ENCODE peak calls at places on chromosomes 6 and 20, in four cellular contexts. One of them, this sample, is unnamed.

GRCh38 chr6:51720327-51720726 is 367.1 kb downstream of the PKHD1 start:
- DNase-seq in heart left ventricle: no peak
- DNase-seq in CD8-positive, alpha-beta T cell: no peak
- DNase-seq in neural progenitor cell: no peak
- DNase-seq in this sample: no peak

GRCh38 chr6:155126727-155127439 is 131.8 kb downstream of the TIAM2 start:
- DNase-seq in CD8-positive, alpha-beta T cell: no peak
- DNase-seq in neural progenitor cell: no peak
- DNase-seq in heart left ventricle: no peak
- DNase-seq in this sample: no peak

GRCh38 chr20:43977252-43977651 is 62.6 kb downstream of the TOX2 start:
- DNase-seq in neural progenitor cell: no peak
- DNase-seq in heart left ventricle: no peak
- DNase-seq in CD8-positive, alpha-beta T cell: no peak
- DNase-seq in this sample: no peak

GRCh38 chr20:53622247-53623114 is 28.8 kb upstream of the ZNF217 start:
- DNase-seq in heart left ventricle: no peak
- DNase-seq in CD8-positive, alpha-beta T cell: no peak
- DNase-seq in neural progenitor cell: no peak
- DNase-seq in this sample: no peak

GRCh38 chr6:17013701-17014100 is 88.1 kb upstream of the STMND1 start:
- DNase-seq in neural progenitor cell: no peak
- DNase-seq in CD8-positive, alpha-beta T cell: no peak
- DNase-seq in heart left ventricle: no peak
- DNase-seq in this sample: no peak

GRCh38 chr6:142444800-142445405 is 143.1 kb downstream of the ADGRG6 start:
- DNase-seq in neural progenitor cell: no peak
- DNase-seq in CD8-positive, alpha-beta T cell: no peak
- DNase-seq in heart left ventricle: no peak
- DNase-seq in this sample: no peak

GRCh38 chr6:149318581-149319286 is 1.2 kb downstream of the TAB2 start:
- DNase-seq in neural progenitor cell: peak; percentile 38
- DNase-seq in CD8-positive, alpha-beta T cell: peak; percentile 52
- DNase-seq in heart left ventricle: no peak
- DNase-seq in this sample: no peak

GRCh38 chr20:49633643-49634042 is 65.7 kb upstream of the PTGIS start:
- DNase-seq in heart left ventricle: no peak
- DNase-seq in CD8-positive, alpha-beta T cell: no peak
- DNase-seq in neural progenitor cell: peak; percentile 52
- DNase-seq in this sample: no peak

GRCh38 chr6:11493979-11494378 is 43.6 kb upstream of the TMEM170B start:
- DNase-seq in heart left ventricle: no peak
- DNase-seq in CD8-positive, alpha-beta T cell: no peak
- DNase-seq in neural progenitor cell: no peak
- DNase-seq in this sample: no peak

GRCh38 chr6:162078667-162079066 is 648.9 kb downstream of the PRKN start:
- DNase-seq in CD8-positive, alpha-beta T cell: no peak
- DNase-seq in heart left ventricle: no peak
- DNase-seq in neural progenitor cell: no peak
- DNase-seq in this sample: no peak

GRCh38 chr6:167825059-167825758 is 1.5 kb upstream of the AFDN start:
- DNase-seq in heart left ventricle: no peak
- DNase-seq in CD8-positive, alpha-beta T cell: no peak
- DNase-seq in neural progenitor cell: peak; percentile 42
- DNase-seq in this sample: no peak

GRCh38 chr6:164151161-164151728 is 736.7 kb downstream of the QKI start:
- DNase-seq in CD8-positive, alpha-beta T cell: no peak
- DNase-seq in neural progenitor cell: peak; percentile 81
- DNase-seq in heart left ventricle: peak; percentile 71
- DNase-seq in this sample: no peak

GRCh38 chr20:24981750-24982149 is 10.8 kb downstream of the APMAP start:
- DNase-seq in neural progenitor cell: no peak
- DNase-seq in heart left ventricle: peak; percentile 70
- DNase-seq in CD8-positive, alpha-beta T cell: no peak
- DNase-seq in this sample: no peak

GRCh38 chr6:85581572-85581971 is 12.1 kb downstream of the SNX14 start:
- DNase-seq in CD8-positive, alpha-beta T cell: no peak
- DNase-seq in heart left ventricle: no peak
- DNase-seq in neural progenitor cell: no peak
- DNase-seq in this sample: no peak

GRCh38 chr6:170224694-170225660 is 65.9 kb downstream of the DLL1 start:
- DNase-seq in CD8-positive, alpha-beta T cell: no peak
- DNase-seq in heart left ventricle: peak; percentile 14
- DNase-seq in neural progenitor cell: peak; percentile 45
- DNase-seq in this sample: no peak

GRCh38 chr20:8898823-8899222 is 170.1 kb upstream of the PLCB4 start:
- DNase-seq in heart left ventricle: no peak
- DNase-seq in CD8-positive, alpha-beta T cell: no peak
- DNase-seq in neural progenitor cell: no peak
- DNase-seq in this sample: no peak

GRCh38 chr6:158706369-158706982 is 56.6 kb downstream of the SYTL3 start:
- DNase-seq in CD8-positive, alpha-beta T cell: no peak
- DNase-seq in neural progenitor cell: peak; percentile 46
- DNase-seq in heart left ventricle: peak; percentile 70
- DNase-seq in this sample: peak; percentile 52

GRCh38 chr6:127191716-127192115 is 73.2 kb downstream of the RSPO3 start:
- DNase-seq in heart left ventricle: peak; percentile 28
- DNase-seq in CD8-positive, alpha-beta T cell: no peak
- DNase-seq in neural progenitor cell: no peak
- DNase-seq in this sample: no peak

GRCh38 chr6:52868240-52868639 is 27.6 kb upstream of the GSTA5 start:
- DNase-seq in neural progenitor cell: no peak
- DNase-seq in CD8-positive, alpha-beta T cell: no peak
- DNase-seq in heart left ventricle: no peak
- DNase-seq in this sample: no peak

GRCh38 chr20:35302421-35303335 is 10.5 kb upstream of the FAM83C start:
- DNase-seq in CD8-positive, alpha-beta T cell: no peak
- DNase-seq in neural progenitor cell: no peak
- DNase-seq in heart left ventricle: no peak
- DNase-seq in this sample: no peak

GRCh38 chr20:59805786-59806577 is 127.5 kb downstream of the SYCP2 start:
- DNase-seq in CD8-positive, alpha-beta T cell: no peak
- DNase-seq in heart left ventricle: no peak
- DNase-seq in neural progenitor cell: no peak
- DNase-seq in this sample: peak; percentile 9

GRCh38 chr6:114997813-114998292 is 655.0 kb upstream of the HS3ST5 start:
- DNase-seq in CD8-positive, alpha-beta T cell: no peak
- DNase-seq in heart left ventricle: no peak
- DNase-seq in neural progenitor cell: no peak
- DNase-seq in this sample: no peak

GRCh38 chr6:75735491-75736186 is 13.4 kb upstream of the MYO6 start:
- DNase-seq in CD8-positive, alpha-beta T cell: no peak
- DNase-seq in heart left ventricle: no peak
- DNase-seq in neural progenitor cell: no peak
- DNase-seq in this sample: no peak

GRCh38 chr20:35562541-35563110 is 20.7 kb downstream of the ERGIC3 start:
- DNase-seq in neural progenitor cell: no peak
- DNase-seq in heart left ventricle: no peak
- DNase-seq in CD8-positive, alpha-beta T cell: no peak
- DNase-seq in this sample: no peak

GRCh38 chr6:116929825-116930224 is 52.8 kb downstream of the RFX6 start:
- DNase-seq in neural progenitor cell: no peak
- DNase-seq in CD8-positive, alpha-beta T cell: no peak
- DNase-seq in heart left ventricle: no peak
- DNase-seq in this sample: no peak

GRCh38 chr6:21305827-21306469 is 287.6 kb upstream of the SOX4 start:
- DNase-seq in heart left ventricle: no peak
- DNase-seq in CD8-positive, alpha-beta T cell: no peak
- DNase-seq in neural progenitor cell: no peak
- DNase-seq in this sample: no peak

GRCh38 chr6:111468329-111469012 is 14.5 kb downstream of the REV3L start:
- DNase-seq in CD8-positive, alpha-beta T cell: no peak
- DNase-seq in heart left ventricle: no peak
- DNase-seq in neural progenitor cell: no peak
- DNase-seq in this sample: no peak

GRCh38 chr20:42610070-42610469 is 579.6 kb downstream of the PTPRT start:
- DNase-seq in heart left ventricle: no peak
- DNase-seq in neural progenitor cell: no peak
- DNase-seq in CD8-positive, alpha-beta T cell: no peak
- DNase-seq in this sample: no peak
- TF ChIP-seq CTCF in heart left ventricle: no peak
- TF ChIP-seq CTCF in neural progenitor cell: no peak
- TF ChIP-seq CTCF in CD8-positive, alpha-beta T cell: no peak
- TF ChIP-seq CTCF in this sample: no peak

DNA sequence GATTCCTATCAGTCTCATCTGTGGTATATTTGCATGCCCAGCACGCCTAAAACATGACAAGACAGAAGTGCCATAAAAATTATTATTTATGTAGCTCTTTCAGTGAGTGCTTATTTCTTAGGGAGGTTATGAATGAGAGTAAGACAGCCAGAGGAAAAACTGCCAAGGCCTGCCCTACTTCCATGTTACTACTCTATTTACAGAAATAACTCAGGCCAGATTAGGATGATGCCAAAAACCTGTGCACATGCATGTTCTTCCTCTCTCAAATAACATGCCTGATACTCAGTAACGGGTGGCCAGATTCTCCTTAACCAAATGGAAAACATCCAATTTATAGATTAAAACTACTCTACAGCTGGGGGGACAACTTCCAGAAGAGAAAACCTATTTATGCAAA is 45.7 kb downstream of the ILRUN start:
- DNase-seq in heart left ventricle: no peak
- DNase-seq in neural progenitor cell: no peak
- DNase-seq in CD8-positive, alpha-beta T cell: no peak
- DNase-seq in this sample: no peak
- H3K4me1 ChIP-seq in heart left ventricle: peaks cover 26% of the 10 kb centered on the region
- H3K4me1 ChIP-seq in neural progenitor cell: no peaks in the 10 kb centered on the region
- H3K4me1 ChIP-seq in CD8-positive, alpha-beta T cell: peaks cover 6% of the 10 kb centered on the region
- H3K4me1 ChIP-seq in this sample: peaks cover 1% of the 10 kb centered on the region

GRCh38 chr6:7156666-7157278 is 49.0 kb downstream of the RREB1 start:
- DNase-seq in CD8-positive, alpha-beta T cell: no peak
- DNase-seq in neural progenitor cell: no peak
- DNase-seq in heart left ventricle: no peak
- DNase-seq in this sample: peak; percentile 70

GRCh38 chr6:7161253-7161623 is 53.5 kb downstream of the RREB1 start:
- DNase-seq in heart left ventricle: no peak
- DNase-seq in neural progenitor cell: no peak
- DNase-seq in CD8-positive, alpha-beta T cell: no peak
- DNase-seq in this sample: no peak

GRCh38 chr6:7159790-7160525 is 52.2 kb downstream of the RREB1 start:
- DNase-seq in neural progenitor cell: no peak
- DNase-seq in CD8-positive, alpha-beta T cell: no peak
- DNase-seq in heart left ventricle: no peak
- DNase-seq in this sample: no peak

GRCh38 chr6:7155871-7156579 is 48.3 kb downstream of the RREB1 start:
- DNase-seq in neural progenitor cell: no peak
- DNase-seq in CD8-positive, alpha-beta T cell: no peak
- DNase-seq in heart left ventricle: no peak
- DNase-seq in this sample: no peak

DNA sequence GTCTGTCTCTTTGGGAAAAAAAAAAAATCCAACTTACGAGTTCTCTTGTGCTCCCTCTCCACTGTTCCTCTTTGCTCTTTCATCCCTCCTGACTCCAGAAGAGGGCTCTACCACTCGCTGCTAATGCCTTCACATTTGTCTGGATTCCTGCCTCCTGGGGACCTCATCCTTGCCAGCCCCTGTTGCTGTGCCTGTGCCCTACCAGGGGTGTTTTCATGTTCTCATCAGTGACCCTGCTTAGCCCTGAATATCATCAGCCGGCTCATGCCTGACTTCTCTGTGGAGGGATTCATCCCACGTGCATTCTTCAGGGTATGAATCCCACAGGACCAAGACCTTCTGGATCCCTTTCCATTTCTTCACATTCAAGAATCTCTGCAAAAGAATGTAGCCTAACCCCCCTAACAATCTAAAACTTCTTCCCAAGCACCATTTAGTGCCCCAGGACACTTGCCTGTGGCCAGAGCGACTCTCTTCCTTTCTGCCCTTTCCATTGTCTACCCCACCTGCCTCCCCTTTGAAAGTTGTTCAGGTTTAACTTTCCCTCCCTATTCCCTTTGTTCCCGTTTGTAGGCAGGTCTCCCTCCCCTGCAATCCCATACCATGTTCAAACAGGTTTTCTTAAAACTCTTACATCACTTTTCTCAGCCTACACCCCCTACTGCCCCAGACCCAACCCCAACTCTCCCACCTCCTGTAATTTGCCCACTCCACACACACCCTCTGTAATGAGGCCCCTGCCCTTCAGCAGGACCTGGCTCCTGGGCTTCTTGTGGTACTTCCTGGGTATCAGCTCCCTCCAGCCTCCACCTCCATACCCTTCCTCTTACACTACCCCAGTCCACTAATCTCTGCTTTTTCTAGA is 50.2 kb downstream of the RREB1 start:
- DNase-seq in neural progenitor cell: no peak
- DNase-seq in CD8-positive, alpha-beta T cell: no peak
- DNase-seq in heart left ventricle: no peak
- DNase-seq in this sample: no peak
- TF ChIP-seq CTCF in neural progenitor cell: no peak
- TF ChIP-seq CTCF in CD8-positive, alpha-beta T cell: no peak
- TF ChIP-seq CTCF in heart left ventricle: no peak
- TF ChIP-seq CTCF in this sample: no peak

GRCh38 chr6:347951-348859 is 43.3 kb upstream of the IRF4 start:
- DNase-seq in CD8-positive, alpha-beta T cell: no peak
- DNase-seq in heart left ventricle: peak; percentile 19
- DNase-seq in neural progenitor cell: no peak
- DNase-seq in this sample: no peak
- H3K4me1 ChIP-seq in CD8-positive, alpha-beta T cell: no peaks in the 10 kb centered on the region
- H3K4me1 ChIP-seq in heart left ventricle: no peaks in the 10 kb centered on the region
- H3K4me1 ChIP-seq in neural progenitor cell: no peaks in the 10 kb centered on the region
- H3K4me1 ChIP-seq in this sample: no peaks in the 10 kb centered on the region

GRCh38 chr6:31712296-31712695 is 2.9 kb upstream of the LY6G6D start:
- DNase-seq in heart left ventricle: peak; percentile 52
- DNase-seq in neural progenitor cell: no peak
- DNase-seq in CD8-positive, alpha-beta T cell: no peak
- DNase-seq in this sample: no peak
- TF ChIP-seq CTCF in heart left ventricle: no peak
- TF ChIP-seq CTCF in neural progenitor cell: no peak
- TF ChIP-seq CTCF in CD8-positive, alpha-beta T cell: no peak
- TF ChIP-seq CTCF in this sample: no peak

This sample was measured in lung.